ENCODE peak calls at places on chromosomes 7 and 10, in four cellular contexts. O is SK-N-SH, H is ovary, P is thyroid gland. E is an unnamed sample. For H3K9me3 and H3K27me3, the result is how much of the 10 kb centered on the place peaks cover.

GRCh38 chr10:106504536-106504935 is 660.0 kb downstream of the SORCS1 start:
- DNase-seq in H (no peak), P (no peak), O (no peak), E (no peak)

GRCh38 chr7:55086413-55087201 is 67.8 kb downstream of the EGFR start:
- DNase-seq in P (peak), H (no peak), O (peak), E (no peak)

GRCh38 chr7:43163885-43164284 is 51.4 kb downstream of the HECW1 start:
- DNase-seq in P (no peak), O (no peak), H (no peak), E (no peak)

GRCh38 chr7:126803060-126803665 is 449.6 kb downstream of the GRM8 start:
- DNase-seq in O (peak), P (peak), H (no peak), E (peak)

GRCh38 chr7:149682038-149682437 is 91.3 kb downstream of the ZNF467 start:
- DNase-seq in P (no peak), O (no peak), H (no peak), E (no peak)

GRCh38 chr10:119207713-119208552 is 562 bp downstream of the GRK5 start:
- DNase-seq in H (peak), P (peak), O (peak), E (peak)

GRCh38 chr7:114658188-114658587 is 243.6 kb downstream of the FOXP2 start:
- DNase-seq in P (no peak), H (no peak), O (no peak), E (no peak)

GRCh38 chr10:47351899-47352815 is 4.0 kb downstream of the RBP3 start:
- DNase-seq in H (no peak), O (no peak), P (no peak), E (no peak)

GRCh38 chr10:30980951-30981616 is 50.6 kb downstream of the ZNF438 start:
- DNase-seq in H (no peak), O (no peak), P (peak), E (peak)

GRCh38 chr7:40634118-40634517 is 499.3 kb downstream of the SUGCT start:
- DNase-seq in O (no peak), P (no peak), H (no peak), E (no peak)

GRCh38 chr7:118288098-118288497 is 63.6 kb downstream of the ANKRD7 start:
- DNase-seq in H (no peak), O (no peak), P (no peak), E (no peak)

GRCh38 chr7:69695998-69696657 is 97.9 kb downstream of the AUTS2 start:
- DNase-seq in P (no peak), O (no peak), H (no peak), E (no peak)

GRCh38 chr7:93147358-93147757 is 827 bp downstream of the SAMD9L start:
- DNase-seq in P (peak), O (no peak), H (peak), E (peak)

GRCh38 chr7:105269397-105269796 is 119.3 kb downstream of the SRPK2 start:
- DNase-seq in P (no peak), O (no peak), H (no peak), E (no peak)

GRCh38 chr10:12417341-12417740 is 68.0 kb downstream of the CAMK1D start:
- DNase-seq in P (no peak), O (no peak), H (no peak), E (no peak)

GRCh38 chr10:101031796-101032636 is 982 bp downstream of the SFXN3 start:
- DNase-seq in H (peak), P (peak), O (peak), E (peak)

GRCh38 chr10:101031128-101031795 is at the start of the genes PDZD7 and SFXN3:
- DNase-seq in P (peak), H (peak), O (peak), E (peak)

GRCh38 chr10:101028446-101029244 is 2.3 kb downstream of the PDZD7 start:
- DNase-seq in O (peak), H (no peak), P (no peak), E (no peak)

GRCh38 chr10:101030492-101031127 is 319 bp downstream of the PDZD7 start:
- DNase-seq in H (no peak), O (peak), P (no peak), E (no peak)

GRCh38 chr10:101029520-101030309 is 1.2 kb downstream of the PDZD7 start:
- DNase-seq in O (no peak), H (no peak), P (no peak), E (peak)
- TF ChIP-seq CTCF in O (peak), H (no peak), P (no peak), E (peak)

DNA sequence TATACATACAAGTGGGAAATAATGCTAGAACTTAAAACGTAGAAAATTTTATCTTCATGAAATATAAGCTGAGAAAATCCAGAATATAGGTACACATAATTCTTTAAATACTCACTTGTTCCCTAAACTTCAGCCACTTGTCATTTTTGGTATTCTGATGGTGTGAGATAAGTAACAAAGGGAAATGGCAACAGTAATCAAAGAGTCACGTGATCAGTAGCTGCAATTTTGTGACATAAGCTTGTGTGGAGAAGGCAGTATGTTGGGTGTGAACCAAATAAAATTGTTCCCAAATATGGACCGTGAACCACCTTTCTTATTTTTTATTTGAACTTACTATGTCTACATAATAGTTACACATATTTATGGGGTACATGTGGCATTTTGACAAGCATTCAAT is 650.3 kb upstream of the ADARB2 start:
- DNase-seq in O (no peak), H (no peak), P (no peak), E (no peak)
- H3K9me3 ChIP-seq in O (under half), H (under half), P (under half), E (under half)

GRCh38 chr7:107661081-107661864 is 645 bp downstream of the SLC26A4 start:
- DNase-seq in H (peak), P (peak), O (peak), E (peak)
- H3K27me3 ChIP-seq in H (under half), P (under half), O (under half), E (half or more)

DNA sequence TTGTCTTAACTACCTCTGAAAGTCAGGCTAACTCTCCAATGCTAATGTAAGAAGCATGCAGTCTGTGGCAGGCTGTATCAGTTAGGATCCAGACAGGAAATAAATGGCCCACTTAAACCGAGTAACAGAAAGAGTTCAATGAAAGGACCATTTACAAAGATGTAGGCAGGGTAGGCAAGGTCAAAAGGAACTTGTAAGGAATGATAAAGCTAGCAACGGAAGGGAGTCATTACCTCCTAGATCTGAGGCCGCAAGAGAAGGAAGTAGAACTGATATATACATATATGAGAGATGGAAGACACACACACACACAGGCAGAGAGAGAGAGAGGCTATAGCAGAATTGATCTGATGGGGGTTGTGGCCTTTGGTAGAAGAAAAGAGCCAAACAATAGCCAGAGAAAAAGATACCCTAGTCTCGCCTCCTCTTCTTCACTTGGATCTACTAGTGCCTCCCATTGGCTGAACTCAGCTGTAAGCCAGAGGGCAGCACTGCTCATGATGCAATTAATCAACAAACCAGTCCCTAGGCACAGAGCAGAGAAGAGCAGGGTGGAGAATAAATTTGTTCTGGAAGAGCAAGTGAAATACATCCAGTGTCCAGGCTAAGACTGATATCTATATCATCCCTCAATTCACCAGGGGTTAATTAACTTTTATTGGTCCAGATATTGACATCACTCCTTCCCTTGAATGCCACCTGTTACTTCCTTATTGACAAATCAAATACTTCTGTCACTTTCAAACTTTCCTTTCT is 91.2 kb downstream of the LSMEM1 start:
- DNase-seq in O (no peak), H (no peak), P (no peak), E (no peak)
- TF ChIP-seq CTCF in O (no peak), H (no peak), P (no peak), E (no peak)

DNA sequence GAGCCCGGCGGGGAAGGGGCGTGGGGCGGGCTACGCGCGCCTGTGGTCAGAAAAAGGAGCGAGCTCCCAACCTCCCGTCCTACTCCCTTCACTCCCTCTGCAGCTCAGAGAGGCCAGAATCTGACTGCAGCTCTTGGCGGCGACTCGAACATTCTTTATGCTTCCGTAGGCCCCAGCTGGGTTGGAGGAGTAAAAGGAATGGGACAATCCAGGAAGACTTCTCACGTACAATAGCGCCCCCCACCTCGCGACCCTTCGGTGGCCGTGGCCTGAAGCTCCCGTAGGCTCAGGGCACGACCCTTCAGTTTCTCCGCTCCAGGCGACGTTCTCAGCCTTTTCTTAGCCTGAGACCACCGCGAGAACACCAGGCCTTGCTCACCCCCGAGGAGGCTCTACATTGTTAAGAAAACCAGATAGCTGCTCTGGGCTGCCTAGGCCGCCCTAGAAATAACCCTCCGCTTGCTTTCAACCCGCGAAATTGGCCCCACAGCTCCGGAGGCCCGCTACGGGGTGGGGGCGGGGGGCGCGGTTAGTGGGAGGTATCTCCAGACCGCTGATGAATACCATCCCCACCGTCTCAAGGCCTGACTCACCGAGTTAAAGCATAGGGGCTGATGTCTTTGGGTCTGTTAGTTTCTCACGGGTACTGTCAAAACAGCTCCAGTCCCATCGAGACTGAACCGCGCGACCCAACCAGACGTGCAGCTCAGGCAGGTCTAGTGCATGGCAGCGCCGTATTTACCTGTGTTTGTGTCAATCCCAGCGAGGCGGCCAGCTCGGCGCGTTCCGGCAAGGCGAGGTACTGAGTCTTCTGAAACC is 3.0 kb downstream of the DLX5 start:
- DNase-seq in P (no peak), H (no peak), O (no peak), E (peak)
- H3K9me3 ChIP-seq in P (under half), H (under half), O (under half), E (under half)

DNA sequence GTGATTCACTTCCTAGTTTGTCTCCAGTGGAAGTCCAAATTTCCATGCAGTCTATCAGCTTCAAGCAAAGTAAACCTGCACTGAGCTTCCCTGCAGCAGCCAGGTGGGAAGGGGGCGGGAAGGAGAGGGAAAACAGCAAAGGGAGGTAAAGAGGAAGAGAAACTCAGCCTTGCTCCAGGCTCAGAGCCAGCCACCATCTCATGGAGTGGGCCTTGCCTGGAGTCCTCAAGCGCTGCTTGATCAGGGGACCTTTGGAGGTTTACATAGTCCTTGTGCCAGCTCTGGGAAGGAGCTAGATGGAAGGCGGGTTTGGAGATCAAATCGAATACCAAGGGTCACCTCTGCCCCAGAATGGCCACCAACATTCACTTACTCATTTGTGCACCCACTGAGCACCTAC is 7.4 kb downstream of the CRTAC1 start:
- DNase-seq in P (peak), O (no peak), H (no peak), E (no peak)
- H3K27me3 ChIP-seq in P (under half), O (under half), H (under half), E (under half)

GRCh38 chr7:107232568-107233090 is 63.8 kb downstream of the HBP1 start:
- DNase-seq in P (no peak), H (no peak), O (no peak), E (no peak)

GRCh38 chr7:107234436-107234835 is 65.6 kb downstream of the HBP1 start:
- DNase-seq in H (no peak), O (no peak), P (peak), E (no peak)

GRCh38 chr7:107230334-107230733 is 61.5 kb downstream of the HBP1 start:
- DNase-seq in H (no peak), O (no peak), P (no peak), E (no peak)

GRCh38 chr7:107233981-107234380 is 65.2 kb downstream of the HBP1 start:
- DNase-seq in O (no peak), P (no peak), H (no peak), E (no peak)

GRCh38 chr7:107233174-107233573 is 64.4 kb downstream of the HBP1 start:
- DNase-seq in O (no peak), P (peak), H (no peak), E (no peak)
- TF ChIP-seq CTCF in O (no peak), P (no peak), H (no peak), E (no peak)

GRCh38 chr7:157962458-157963306 is 624.9 kb downstream of the PTPRN2 start:
- DNase-seq in P (no peak), O (no peak), H (no peak), E (no peak)
- H3K9me3 ChIP-seq in P (under half), O (under half), H (under half), E (under half)